ENCODE peak calls at places on chromosomes 11 and 22, in nine cellular contexts. One of them, this sample, is unnamed.

GRCh38 chr22:37242395-37242918 is 1.6 kb downstream of the RAC2 start:
- DNase-seq in mucosa of descending colon: peak
- DNase-seq in HFF-Myc: no peak
- DNase-seq in H1: no peak
- DNase-seq in bronchial epithelial cell: peak
- DNase-seq in aorta: peak
- DNase-seq in cardiac fibroblast: peak
- DNase-seq in epithelial cell of esophagus: peak
- DNase-seq in effector memory CD4-positive, alpha-beta T cell: peak
- DNase-seq in this sample: no peak

GRCh38 chr22:22201185-22201924 is 43.2 kb upstream of the VPREB1 start:
- DNase-seq in mucosa of descending colon: no peak
- DNase-seq in HFF-Myc: no peak
- DNase-seq in H1: peak
- DNase-seq in bronchial epithelial cell: no peak
- DNase-seq in aorta: no peak
- DNase-seq in cardiac fibroblast: peak
- DNase-seq in epithelial cell of esophagus: peak
- DNase-seq in effector memory CD4-positive, alpha-beta T cell: no peak
- DNase-seq in this sample: peak

GRCh38 chr11:116703421-116703820 is 69.4 kb downstream of the BUD13 start:
- DNase-seq in mucosa of descending colon: no peak
- DNase-seq in HFF-Myc: no peak
- DNase-seq in H1: peak
- DNase-seq in bronchial epithelial cell: no peak
- DNase-seq in aorta: no peak
- DNase-seq in cardiac fibroblast: peak
- DNase-seq in epithelial cell of esophagus: no peak
- DNase-seq in effector memory CD4-positive, alpha-beta T cell: no peak
- DNase-seq in this sample: no peak

GRCh38 chr11:96309643-96310017 is 33.4 kb downstream of the MAML2 start:
- DNase-seq in mucosa of descending colon: no peak
- DNase-seq in HFF-Myc: no peak
- DNase-seq in H1: no peak
- DNase-seq in bronchial epithelial cell: no peak
- DNase-seq in aorta: no peak
- DNase-seq in cardiac fibroblast: no peak
- DNase-seq in epithelial cell of esophagus: no peak
- DNase-seq in effector memory CD4-positive, alpha-beta T cell: no peak
- DNase-seq in this sample: no peak

GRCh38 chr22:42670921-42671709 is 21.9 kb upstream of the CYB5R3 start:
- DNase-seq in mucosa of descending colon: no peak
- DNase-seq in HFF-Myc: no peak
- DNase-seq in H1: no peak
- DNase-seq in bronchial epithelial cell: no peak
- DNase-seq in aorta: no peak
- DNase-seq in cardiac fibroblast: peak
- DNase-seq in epithelial cell of esophagus: no peak
- DNase-seq in effector memory CD4-positive, alpha-beta T cell: no peak
- DNase-seq in this sample: no peak

GRCh38 chr22:22111267-22111751 is 128.7 kb upstream of the TOP3B start:
- DNase-seq in mucosa of descending colon: no peak
- DNase-seq in HFF-Myc: peak
- DNase-seq in H1: no peak
- DNase-seq in bronchial epithelial cell: peak
- DNase-seq in aorta: no peak
- DNase-seq in cardiac fibroblast: peak
- DNase-seq in epithelial cell of esophagus: peak
- DNase-seq in effector memory CD4-positive, alpha-beta T cell: no peak
- DNase-seq in this sample: peak

GRCh38 chr11:72711141-72711540 is 36.9 kb upstream of the PDE2A start:
- DNase-seq in mucosa of descending colon: no peak
- DNase-seq in HFF-Myc: no peak
- DNase-seq in H1: no peak
- DNase-seq in bronchial epithelial cell: no peak
- DNase-seq in aorta: peak
- DNase-seq in cardiac fibroblast: no peak
- DNase-seq in epithelial cell of esophagus: no peak
- DNase-seq in effector memory CD4-positive, alpha-beta T cell: no peak
- DNase-seq in this sample: no peak

GRCh38 chr11:124799384-124800225 is 601 bp downstream of the MSANTD2 start:
- DNase-seq in mucosa of descending colon: peak
- DNase-seq in HFF-Myc: no peak
- DNase-seq in H1: peak
- DNase-seq in bronchial epithelial cell: no peak
- DNase-seq in aorta: peak
- DNase-seq in cardiac fibroblast: peak
- DNase-seq in epithelial cell of esophagus: peak
- DNase-seq in effector memory CD4-positive, alpha-beta T cell: peak
- DNase-seq in this sample: no peak

GRCh38 chr22:47017245-47017644 is 254.8 kb downstream of the TBC1D22A start:
- DNase-seq in mucosa of descending colon: no peak
- DNase-seq in HFF-Myc: no peak
- DNase-seq in H1: no peak
- DNase-seq in bronchial epithelial cell: no peak
- DNase-seq in aorta: no peak
- DNase-seq in cardiac fibroblast: no peak
- DNase-seq in epithelial cell of esophagus: no peak
- DNase-seq in effector memory CD4-positive, alpha-beta T cell: no peak
- DNase-seq in this sample: no peak

GRCh38 chr11:68454767-68455166 is 5.8 kb upstream of the PPP6R3 start:
- DNase-seq in mucosa of descending colon: no peak
- DNase-seq in HFF-Myc: no peak
- DNase-seq in H1: no peak
- DNase-seq in bronchial epithelial cell: peak
- DNase-seq in aorta: peak
- DNase-seq in cardiac fibroblast: no peak
- DNase-seq in epithelial cell of esophagus: peak
- DNase-seq in effector memory CD4-positive, alpha-beta T cell: no peak
- DNase-seq in this sample: no peak

GRCh38 chr22:47476226-47476625 is 713.8 kb downstream of the TBC1D22A start:
- DNase-seq in mucosa of descending colon: no peak
- DNase-seq in HFF-Myc: no peak
- DNase-seq in H1: no peak
- DNase-seq in bronchial epithelial cell: no peak
- DNase-seq in aorta: no peak
- DNase-seq in cardiac fibroblast: no peak
- DNase-seq in epithelial cell of esophagus: no peak
- DNase-seq in effector memory CD4-positive, alpha-beta T cell: no peak
- DNase-seq in this sample: no peak

GRCh38 chr11:114080219-114080618 is 20.7 kb downstream of the ZBTB16 start:
- DNase-seq in mucosa of descending colon: no peak
- DNase-seq in HFF-Myc: no peak
- DNase-seq in H1: no peak
- DNase-seq in bronchial epithelial cell: peak
- DNase-seq in aorta: no peak
- DNase-seq in cardiac fibroblast: peak
- DNase-seq in epithelial cell of esophagus: peak
- DNase-seq in effector memory CD4-positive, alpha-beta T cell: no peak
- DNase-seq in this sample: peak

GRCh38 chr11:76313913-76314740 is 66.8 kb downstream of the THAP12 start:
- DNase-seq in mucosa of descending colon: no peak
- DNase-seq in HFF-Myc: no peak
- DNase-seq in H1: no peak
- DNase-seq in bronchial epithelial cell: no peak
- DNase-seq in aorta: no peak
- DNase-seq in cardiac fibroblast: peak
- DNase-seq in epithelial cell of esophagus: no peak
- DNase-seq in effector memory CD4-positive, alpha-beta T cell: no peak
- DNase-seq in this sample: no peak
- H3K4me3 ChIP-seq in mucosa of descending colon: no peak
- H3K4me3 ChIP-seq in HFF-Myc: no peak
- H3K4me3 ChIP-seq in H1: no peak
- H3K4me3 ChIP-seq in bronchial epithelial cell: no peak
- H3K4me3 ChIP-seq in aorta: no peak
- H3K4me3 ChIP-seq in cardiac fibroblast: no peak
- H3K4me3 ChIP-seq in epithelial cell of esophagus: no peak
- H3K4me3 ChIP-seq in effector memory CD4-positive, alpha-beta T cell: no peak
- H3K4me3 ChIP-seq in this sample: no peak

GRCh38 chr11:75567971-75568370 is 5.9 kb downstream of the SERPINH1 start:
- DNase-seq in mucosa of descending colon: no peak
- DNase-seq in HFF-Myc: no peak
- DNase-seq in H1: no peak
- DNase-seq in bronchial epithelial cell: no peak
- DNase-seq in aorta: no peak
- DNase-seq in cardiac fibroblast: no peak
- DNase-seq in epithelial cell of esophagus: no peak
- DNase-seq in effector memory CD4-positive, alpha-beta T cell: no peak
- DNase-seq in this sample: no peak
- H3K4me3 ChIP-seq in mucosa of descending colon: no peak
- H3K4me3 ChIP-seq in HFF-Myc: no peak
- H3K4me3 ChIP-seq in H1: no peak
- H3K4me3 ChIP-seq in bronchial epithelial cell: no peak
- H3K4me3 ChIP-seq in aorta: no peak
- H3K4me3 ChIP-seq in cardiac fibroblast: no peak
- H3K4me3 ChIP-seq in epithelial cell of esophagus: no peak
- H3K4me3 ChIP-seq in effector memory CD4-positive, alpha-beta T cell: no peak
- H3K4me3 ChIP-seq in this sample: no peak

DNA sequence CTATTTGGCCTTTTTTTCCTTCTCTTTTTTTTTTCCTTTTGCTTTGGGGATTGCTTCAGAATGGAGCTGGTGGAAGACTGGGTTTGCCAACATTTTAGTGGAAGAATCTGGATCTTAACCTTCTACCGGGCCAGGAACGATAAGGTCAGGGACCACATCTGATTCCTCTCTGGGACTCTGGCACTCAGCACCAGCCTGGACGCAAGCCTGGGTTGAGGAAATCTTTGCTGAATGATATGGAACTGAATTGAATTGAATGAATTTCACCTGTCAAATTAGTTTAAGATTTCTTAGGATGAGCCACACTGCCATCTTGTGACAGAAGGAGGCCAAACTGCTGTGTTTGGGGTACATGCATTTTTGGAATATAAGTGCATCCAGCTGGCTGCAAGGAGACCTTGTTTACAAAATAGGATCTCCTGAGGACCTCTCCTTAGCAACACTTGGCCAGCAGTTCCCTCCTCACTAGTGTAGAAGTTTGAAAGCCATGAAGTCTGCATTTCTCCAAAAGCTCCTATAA is 30.4 kb downstream of the TPBGL start:
- DNase-seq in mucosa of descending colon: no peak
- DNase-seq in HFF-Myc: no peak
- DNase-seq in H1: no peak
- DNase-seq in bronchial epithelial cell: peak
- DNase-seq in aorta: peak
- DNase-seq in cardiac fibroblast: no peak
- DNase-seq in epithelial cell of esophagus: peak
- DNase-seq in effector memory CD4-positive, alpha-beta T cell: no peak
- DNase-seq in this sample: no peak
- H3K4me3 ChIP-seq in mucosa of descending colon: no peak
- H3K4me3 ChIP-seq in HFF-Myc: no peak
- H3K4me3 ChIP-seq in H1: no peak
- H3K4me3 ChIP-seq in bronchial epithelial cell: no peak
- H3K4me3 ChIP-seq in aorta: no peak
- H3K4me3 ChIP-seq in cardiac fibroblast: no peak
- H3K4me3 ChIP-seq in epithelial cell of esophagus: no peak
- H3K4me3 ChIP-seq in effector memory CD4-positive, alpha-beta T cell: no peak
- H3K4me3 ChIP-seq in this sample: no peak

GRCh38 chr11:69774354-69775162 is 583 bp downstream of the FGF4 start:
- DNase-seq in mucosa of descending colon: no peak
- DNase-seq in HFF-Myc: no peak
- DNase-seq in H1: peak
- DNase-seq in bronchial epithelial cell: no peak
- DNase-seq in aorta: no peak
- DNase-seq in cardiac fibroblast: no peak
- DNase-seq in epithelial cell of esophagus: no peak
- DNase-seq in effector memory CD4-positive, alpha-beta T cell: no peak
- DNase-seq in this sample: no peak
- H3K4me3 ChIP-seq in mucosa of descending colon: no peak
- H3K4me3 ChIP-seq in HFF-Myc: no peak
- H3K4me3 ChIP-seq in H1: peak
- H3K4me3 ChIP-seq in bronchial epithelial cell: no peak
- H3K4me3 ChIP-seq in aorta: no peak
- H3K4me3 ChIP-seq in cardiac fibroblast: no peak
- H3K4me3 ChIP-seq in epithelial cell of esophagus: no peak
- H3K4me3 ChIP-seq in effector memory CD4-positive, alpha-beta T cell: no peak
- H3K4me3 ChIP-seq in this sample: no peak

DNA sequence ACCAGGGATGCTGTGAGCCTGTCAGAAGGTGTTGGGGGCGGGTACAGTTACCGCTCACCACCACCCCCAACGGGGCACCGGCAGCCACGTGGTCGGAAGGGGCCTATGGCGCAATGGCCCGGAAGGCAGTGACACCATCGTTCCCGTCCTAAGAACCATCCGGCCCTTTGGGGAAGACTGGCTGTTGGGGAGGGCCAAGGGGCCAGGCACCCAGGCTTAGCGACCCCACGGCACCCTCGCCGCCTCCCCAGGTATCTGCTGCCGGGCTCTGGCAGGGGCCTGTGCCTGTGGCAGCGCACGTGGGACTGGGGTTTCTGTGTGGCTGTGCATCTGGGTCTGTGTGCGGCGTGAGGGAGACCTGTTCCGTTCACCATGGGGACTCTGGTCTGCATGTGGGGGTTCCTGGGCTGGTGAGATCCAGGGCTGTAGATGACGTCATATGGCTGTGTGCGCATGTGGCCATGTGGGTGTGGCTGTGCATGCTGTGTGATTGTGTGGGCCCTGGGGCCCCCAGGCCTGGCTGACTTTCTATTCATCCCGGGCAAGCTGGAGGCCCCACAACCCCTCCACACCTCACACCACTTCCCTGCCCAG is 703 bp downstream of the OSM start:
- DNase-seq in mucosa of descending colon: peak
- DNase-seq in HFF-Myc: no peak
- DNase-seq in H1: no peak
- DNase-seq in bronchial epithelial cell: no peak
- DNase-seq in aorta: peak
- DNase-seq in cardiac fibroblast: no peak
- DNase-seq in epithelial cell of esophagus: no peak
- DNase-seq in effector memory CD4-positive, alpha-beta T cell: peak
- DNase-seq in this sample: no peak
- H3K4me3 ChIP-seq in mucosa of descending colon: no peak
- H3K4me3 ChIP-seq in HFF-Myc: no peak
- H3K4me3 ChIP-seq in H1: no peak
- H3K4me3 ChIP-seq in bronchial epithelial cell: no peak
- H3K4me3 ChIP-seq in aorta: no peak
- H3K4me3 ChIP-seq in cardiac fibroblast: no peak
- H3K4me3 ChIP-seq in epithelial cell of esophagus: no peak
- H3K4me3 ChIP-seq in effector memory CD4-positive, alpha-beta T cell: peak
- H3K4me3 ChIP-seq in this sample: no peak

This sample was measured in skeletal muscle cell.